ENCODE peak calls at places on chromosome 3, in nine cellular contexts. One of them, this sample, is unnamed.

GRCh38 chr3:12898980-12899755 is 57.8 kb upstream of the RPL32 start:
- DNase-seq in foreskin fibroblast: no peak
- DNase-seq in iPS DF 6.9: no peak
- DNase-seq in uterus: no peak
- DNase-seq in kidney: peak
- DNase-seq in tibial artery: no peak
- DNase-seq in pancreas: no peak
- DNase-seq in breast epithelium: no peak
- DNase-seq in lung: no peak
- DNase-seq in this sample: no peak

GRCh38 chr3:13484861-13485590 is 4.9 kb downstream of the HDAC11 start:
- DNase-seq in breast epithelium: peak
- DNase-seq in pancreas: peak
- DNase-seq in kidney: peak
- DNase-seq in iPS DF 6.9: no peak
- DNase-seq in tibial artery: peak
- DNase-seq in uterus: no peak
- DNase-seq in lung: peak
- DNase-seq in foreskin fibroblast: no peak
- DNase-seq in this sample: no peak

GRCh38 chr3:134229038-134229437 is 21.6 kb downstream of the RYK start:
- DNase-seq in lung: no peak
- DNase-seq in pancreas: no peak
- DNase-seq in uterus: no peak
- DNase-seq in kidney: no peak
- DNase-seq in breast epithelium: no peak
- DNase-seq in iPS DF 6.9: no peak
- DNase-seq in foreskin fibroblast: no peak
- DNase-seq in tibial artery: no peak
- DNase-seq in this sample: no peak

GRCh38 chr3:26631385-26631738 is 8.8 kb downstream of the LRRC3B start:
- DNase-seq in breast epithelium: no peak
- DNase-seq in foreskin fibroblast: no peak
- DNase-seq in uterus: no peak
- DNase-seq in tibial artery: no peak
- DNase-seq in kidney: no peak
- DNase-seq in iPS DF 6.9: no peak
- DNase-seq in lung: no peak
- DNase-seq in pancreas: no peak
- DNase-seq in this sample: no peak

GRCh38 chr3:137105277-137105977 is 147.6 kb downstream of the IL20RB start:
- DNase-seq in kidney: no peak
- DNase-seq in iPS DF 6.9: peak
- DNase-seq in uterus: no peak
- DNase-seq in foreskin fibroblast: peak
- DNase-seq in tibial artery: no peak
- DNase-seq in lung: no peak
- DNase-seq in pancreas: no peak
- DNase-seq in breast epithelium: no peak
- DNase-seq in this sample: peak

GRCh38 chr3:161171113-161171512 is 50.0 kb upstream of the NMD3 start:
- DNase-seq in tibial artery: peak
- DNase-seq in lung: no peak
- DNase-seq in kidney: peak
- DNase-seq in uterus: peak
- DNase-seq in foreskin fibroblast: peak
- DNase-seq in pancreas: no peak
- DNase-seq in iPS DF 6.9: no peak
- DNase-seq in breast epithelium: no peak
- DNase-seq in this sample: no peak

GRCh38 chr3:112086857-112087524 is 802 bp downstream of the C3orf52 start:
- DNase-seq in kidney: no peak
- DNase-seq in tibial artery: no peak
- DNase-seq in lung: no peak
- DNase-seq in foreskin fibroblast: no peak
- DNase-seq in pancreas: no peak
- DNase-seq in iPS DF 6.9: no peak
- DNase-seq in uterus: no peak
- DNase-seq in breast epithelium: no peak
- DNase-seq in this sample: no peak

GRCh38 chr3:36765104-36765503 is 751 bp upstream of the DCLK3 start:
- DNase-seq in lung: no peak
- DNase-seq in uterus: no peak
- DNase-seq in pancreas: no peak
- DNase-seq in iPS DF 6.9: no peak
- DNase-seq in kidney: no peak
- DNase-seq in breast epithelium: no peak
- DNase-seq in foreskin fibroblast: no peak
- DNase-seq in tibial artery: no peak
- DNase-seq in this sample: no peak

GRCh38 chr3:115494826-115495225 is 128.5 kb upstream of the GAP43 start:
- DNase-seq in tibial artery: no peak
- DNase-seq in pancreas: no peak
- DNase-seq in lung: no peak
- DNase-seq in uterus: no peak
- DNase-seq in breast epithelium: no peak
- DNase-seq in iPS DF 6.9: no peak
- DNase-seq in foreskin fibroblast: no peak
- DNase-seq in kidney: no peak
- DNase-seq in this sample: no peak

GRCh38 chr3:132659000-132659369 is 624 bp downstream of the ACAD11 start:
- DNase-seq in pancreas: no peak
- DNase-seq in breast epithelium: no peak
- DNase-seq in tibial artery: no peak
- DNase-seq in uterus: no peak
- DNase-seq in lung: no peak
- DNase-seq in kidney: no peak
- DNase-seq in foreskin fibroblast: no peak
- DNase-seq in iPS DF 6.9: no peak
- DNase-seq in this sample: no peak

GRCh38 chr3:191254098-191254873 is 55.2 kb downstream of the OSTN start:
- DNase-seq in breast epithelium: no peak
- DNase-seq in uterus: no peak
- DNase-seq in lung: no peak
- DNase-seq in iPS DF 6.9: no peak
- DNase-seq in foreskin fibroblast: no peak
- DNase-seq in tibial artery: no peak
- DNase-seq in pancreas: no peak
- DNase-seq in kidney: no peak
- DNase-seq in this sample: no peak

GRCh38 chr3:166282931-166283330 is 445.7 kb upstream of the BCHE start:
- DNase-seq in uterus: no peak
- DNase-seq in pancreas: no peak
- DNase-seq in lung: no peak
- DNase-seq in tibial artery: no peak
- DNase-seq in kidney: no peak
- DNase-seq in breast epithelium: no peak
- DNase-seq in iPS DF 6.9: no peak
- DNase-seq in foreskin fibroblast: no peak
- DNase-seq in this sample: no peak

GRCh38 chr3:166284994-166285393 is 447.8 kb upstream of the BCHE start:
- DNase-seq in breast epithelium: no peak
- DNase-seq in uterus: no peak
- DNase-seq in tibial artery: no peak
- DNase-seq in kidney: no peak
- DNase-seq in iPS DF 6.9: no peak
- DNase-seq in foreskin fibroblast: no peak
- DNase-seq in lung: no peak
- DNase-seq in pancreas: no peak
- DNase-seq in this sample: no peak

DNA sequence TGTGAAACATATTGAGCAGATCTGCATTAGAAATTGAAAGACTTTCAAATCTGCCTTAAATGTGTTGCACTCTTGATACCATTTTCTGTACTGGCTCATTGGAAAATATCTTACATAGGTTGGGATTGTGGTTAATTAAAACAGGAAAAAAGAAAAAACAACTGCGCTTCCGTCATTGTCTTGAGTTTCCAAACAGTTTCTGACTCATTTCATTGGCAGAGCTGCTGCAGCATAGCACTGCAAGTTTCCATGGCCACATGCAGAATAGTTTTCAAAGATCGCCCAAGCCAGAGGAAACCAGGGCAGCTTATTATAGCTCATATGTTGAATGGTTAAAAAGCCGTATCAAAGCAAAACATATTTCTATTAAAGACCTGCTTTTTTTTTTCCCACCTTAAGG is 446.6 kb upstream of the BCHE start:
- DNase-seq in tibial artery: no peak
- DNase-seq in kidney: no peak
- DNase-seq in uterus: peak
- DNase-seq in lung: no peak
- DNase-seq in pancreas: no peak
- DNase-seq in foreskin fibroblast: peak
- DNase-seq in breast epithelium: no peak
- DNase-seq in iPS DF 6.9: no peak
- DNase-seq in this sample: no peak
- H3K4me3 ChIP-seq in tibial artery: peak
- H3K4me3 ChIP-seq in kidney: no peak
- H3K4me3 ChIP-seq in uterus: no peak
- H3K4me3 ChIP-seq in lung: no peak
- H3K4me3 ChIP-seq in pancreas: no peak
- H3K4me3 ChIP-seq in foreskin fibroblast: no peak
- H3K4me3 ChIP-seq in breast epithelium: peak
- H3K4me3 ChIP-seq in iPS DF 6.9: no peak
- H3K4me3 ChIP-seq in this sample: no peak

DNA sequence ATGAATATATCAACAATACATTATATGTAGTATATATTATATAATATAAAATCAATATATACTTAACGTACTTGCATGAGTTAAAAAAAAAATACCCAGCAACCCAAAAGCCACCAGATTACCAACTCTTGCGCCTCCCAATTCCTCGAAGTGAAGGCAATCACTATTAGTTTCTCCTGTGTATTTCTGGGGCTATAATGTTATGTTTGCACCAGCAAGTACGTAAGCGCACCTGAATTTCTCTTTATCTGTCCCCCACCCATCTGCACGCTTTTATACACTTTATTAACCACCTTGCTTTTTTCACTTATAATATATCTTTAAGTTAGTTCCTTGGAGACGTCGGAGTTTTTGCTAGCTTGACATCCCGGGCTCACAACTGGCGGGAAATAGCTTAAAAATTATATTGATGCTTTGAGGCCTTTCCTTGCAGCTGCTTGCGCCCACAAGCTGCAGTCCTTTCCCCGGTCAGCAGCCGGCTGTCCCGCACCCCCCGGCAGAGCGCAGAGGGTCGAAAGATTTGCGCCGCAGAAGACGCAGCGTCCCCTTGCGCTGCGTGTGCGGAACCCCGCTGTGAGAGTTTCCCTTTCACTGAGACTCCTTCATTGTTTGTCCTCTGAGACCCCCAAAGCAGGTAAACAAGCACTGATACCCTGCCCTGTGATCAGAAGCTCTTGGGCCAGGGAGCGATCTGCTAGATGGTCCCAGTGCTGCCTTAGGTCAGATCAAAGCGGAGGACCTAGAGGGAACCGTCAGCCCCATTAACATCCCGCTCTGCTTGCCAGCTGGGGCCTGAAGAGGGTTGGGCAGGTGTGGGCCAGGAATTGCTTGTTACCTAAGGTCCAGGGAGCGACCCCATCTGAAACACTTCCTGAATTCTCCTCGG is 8.9 kb upstream of the EOMES start:
- DNase-seq in pancreas: no peak
- DNase-seq in uterus: no peak
- DNase-seq in iPS DF 6.9: no peak
- DNase-seq in kidney: no peak
- DNase-seq in foreskin fibroblast: no peak
- DNase-seq in breast epithelium: no peak
- DNase-seq in tibial artery: no peak
- DNase-seq in lung: no peak
- DNase-seq in this sample: no peak
- H3K4me3 ChIP-seq in pancreas: no peak
- H3K4me3 ChIP-seq in uterus: no peak
- H3K4me3 ChIP-seq in iPS DF 6.9: no peak
- H3K4me3 ChIP-seq in kidney: no peak
- H3K4me3 ChIP-seq in foreskin fibroblast: no peak
- H3K4me3 ChIP-seq in breast epithelium: no peak
- H3K4me3 ChIP-seq in tibial artery: no peak
- H3K4me3 ChIP-seq in lung: no peak
- H3K4me3 ChIP-seq in this sample: no peak

GRCh38 chr3:97991278-97991652 is 19.0 kb upstream of the RIOX2 start:
- DNase-seq in lung: no peak
- DNase-seq in foreskin fibroblast: no peak
- DNase-seq in iPS DF 6.9: no peak
- DNase-seq in tibial artery: no peak
- DNase-seq in pancreas: no peak
- DNase-seq in breast epithelium: no peak
- DNase-seq in uterus: no peak
- DNase-seq in kidney: no peak
- DNase-seq in this sample: no peak
- H3K4me3 ChIP-seq in lung: no peak
- H3K4me3 ChIP-seq in foreskin fibroblast: no peak
- H3K4me3 ChIP-seq in iPS DF 6.9: no peak
- H3K4me3 ChIP-seq in tibial artery: no peak
- H3K4me3 ChIP-seq in pancreas: no peak
- H3K4me3 ChIP-seq in breast epithelium: no peak
- H3K4me3 ChIP-seq in uterus: no peak
- H3K4me3 ChIP-seq in kidney: no peak
- H3K4me3 ChIP-seq in this sample: no peak

DNA sequence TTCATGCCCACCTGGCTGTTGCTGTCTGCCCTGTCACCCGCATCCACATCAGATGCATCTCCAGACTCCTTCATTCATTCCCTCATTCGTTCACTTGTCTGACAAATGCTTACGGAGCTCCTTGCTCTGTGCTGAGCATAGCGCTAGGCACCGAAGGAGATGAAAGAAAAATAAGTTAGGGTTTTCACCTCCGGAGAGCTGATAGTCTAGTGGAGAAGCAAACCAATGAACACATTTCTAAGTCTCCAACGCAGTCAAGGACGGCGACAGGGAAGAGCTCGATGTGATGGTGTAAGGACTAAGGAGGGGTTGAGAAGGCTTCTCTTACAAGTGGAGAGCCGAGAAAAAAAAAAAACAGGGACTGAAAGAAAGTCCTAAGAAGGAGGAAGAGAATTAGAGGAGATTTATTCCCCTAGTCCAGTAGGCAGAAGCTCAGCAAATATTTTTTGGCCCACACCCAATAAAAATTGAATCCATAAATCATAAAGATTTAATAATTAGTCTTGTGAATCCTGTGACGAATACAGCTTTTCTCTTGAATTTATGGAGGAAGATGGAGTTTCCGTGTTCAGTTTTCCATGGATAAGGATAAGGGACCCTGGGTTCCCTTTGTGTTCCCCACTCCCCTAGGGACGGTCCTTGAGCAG is 127.2 kb upstream of the DLG1 start:
- DNase-seq in uterus: no peak
- DNase-seq in pancreas: no peak
- DNase-seq in breast epithelium: no peak
- DNase-seq in foreskin fibroblast: no peak
- DNase-seq in kidney: no peak
- DNase-seq in iPS DF 6.9: no peak
- DNase-seq in lung: no peak
- DNase-seq in tibial artery: no peak
- DNase-seq in this sample: no peak
- H3K4me3 ChIP-seq in uterus: no peak
- H3K4me3 ChIP-seq in pancreas: no peak
- H3K4me3 ChIP-seq in breast epithelium: no peak
- H3K4me3 ChIP-seq in foreskin fibroblast: no peak
- H3K4me3 ChIP-seq in kidney: no peak
- H3K4me3 ChIP-seq in iPS DF 6.9: no peak
- H3K4me3 ChIP-seq in lung: no peak
- H3K4me3 ChIP-seq in tibial artery: no peak
- H3K4me3 ChIP-seq in this sample: no peak

GRCh38 chr3:125062904-125063618 is 7.3 kb upstream of the HEG1 start:
- DNase-seq in lung: peak
- DNase-seq in uterus: no peak
- DNase-seq in iPS DF 6.9: no peak
- DNase-seq in pancreas: no peak
- DNase-seq in kidney: no peak
- DNase-seq in breast epithelium: peak
- DNase-seq in tibial artery: no peak
- DNase-seq in foreskin fibroblast: peak
- DNase-seq in this sample: no peak
- H3K4me3 ChIP-seq in lung: no peak
- H3K4me3 ChIP-seq in uterus: no peak
- H3K4me3 ChIP-seq in iPS DF 6.9: no peak
- H3K4me3 ChIP-seq in pancreas: no peak
- H3K4me3 ChIP-seq in kidney: no peak
- H3K4me3 ChIP-seq in breast epithelium: no peak
- H3K4me3 ChIP-seq in tibial artery: no peak
- H3K4me3 ChIP-seq in foreskin fibroblast: no peak
- H3K4me3 ChIP-seq in this sample: no peak

This sample was measured in NT2/D1.